ENCODE peak calls at places on chromosome 10, in four cellular contexts. A is activated CD4-positive, alpha-beta T cell treated with anti-CD3 and anti-CD28 coated beads, Interleukin-2, amount 10 ng/mL, durations not matched to agents 7 days and 5 days; R is PC-9; D is GM23338. U is an unnamed sample.

GRCh38 chr10:68471063-68471585 is 649 bp downstream of the DNA2 start:
- DNase-seq in A (no peak), R (no peak), D (peak), U (peak)

GRCh38 chr10:33897255-33897893 is 562.9 kb upstream of the NRP1 start:
- DNase-seq in A (no peak), R (no peak), D (no peak), U (no peak)

GRCh38 chr10:62916157-62916603 is 100.0 kb upstream of the EGR2 start:
- DNase-seq in A (no peak), R (no peak), D (no peak), U (no peak)

GRCh38 chr10:43076311-43076875 is 476 bp upstream of the RET start:
- DNase-seq in A (no peak), R (no peak), D (peak), U (no peak)

GRCh38 chr10:51879238-51879637 is 179.8 kb upstream of the CSTF2T start:
- DNase-seq in A (peak), R (peak), D (no peak), U (no peak)

GRCh38 chr10:61272781-61273180 is 180.4 kb downstream of the TMEM26 start:
- DNase-seq in A (no peak), R (no peak), D (no peak), U (no peak)

GRCh38 chr10:48463318-48464003 is 141.4 kb downstream of the ARHGAP22 start:
- DNase-seq in A (no peak), R (peak), D (no peak), U (no peak)

GRCh38 chr10:51052152-51052551 is 22.1 kb upstream of the PRKG1 start:
- DNase-seq in A (no peak), R (no peak), D (no peak), U (no peak)

GRCh38 chr10:1736180-1736971 is 949 bp downstream of the ADARB2 start:
- DNase-seq in A (no peak), R (no peak), D (no peak), U (no peak)

GRCh38 chr10:5502903-5503835 is 3.8 kb upstream of the CALML5 start:
- DNase-seq in A (no peak), R (peak), D (no peak), U (no peak)

GRCh38 chr10:60426425-60426824 is 36.8 kb upstream of the ANK3 start:
- DNase-seq in A (no peak), R (no peak), D (no peak), U (no peak)

GRCh38 chr10:30357075-30357801 is 8.2 kb upstream of the MTPAP start:
- DNase-seq in A (no peak), R (peak), D (no peak), U (no peak)

GRCh38 chr10:3807221-3807927 is 22.4 kb upstream of the KLF6 start:
- DNase-seq in A (no peak), R (no peak), D (peak), U (no peak)

GRCh38 chr10:119412244-119412750 is 130.2 kb downstream of the RGS10 start:
- DNase-seq in A (no peak), R (no peak), D (no peak), U (no peak)

GRCh38 chr10:71372882-71373495 is 23.7 kb upstream of the CDH23 start:
- DNase-seq in A (no peak), R (no peak), D (no peak), U (peak)

GRCh38 chr10:86785968-86786367 is 29.5 kb downstream of the BMPR1A start:
- DNase-seq in A (no peak), R (no peak), D (no peak), U (no peak)

GRCh38 chr10:98186681-98187080 is 52.2 kb downstream of the R3HCC1L start:
- DNase-seq in A (no peak), R (no peak), D (no peak), U (no peak)

GRCh38 chr10:78771215-78771614 is 297.6 kb upstream of the ZMIZ1 start:
- DNase-seq in A (no peak), R (no peak), D (no peak), U (no peak)

GRCh38 chr10:7444576-7445226 is 33.9 kb upstream of the SFMBT2 start:
- DNase-seq in A (no peak), R (no peak), D (no peak), U (peak)

GRCh38 chr10:21733710-21734109 is 199.7 kb downstream of the MLLT10 start:
- DNase-seq in A (no peak), R (no peak), D (no peak), U (no peak)

GRCh38 chr10:43212043-43212721 is 54.7 kb downstream of the RASGEF1A start:
- DNase-seq in A (no peak), R (no peak), D (no peak), U (no peak)

GRCh38 chr10:130570119-130570518 is 433.9 kb downstream of the GLRX3 start:
- DNase-seq in A (no peak), R (no peak), D (no peak), U (no peak)

GRCh38 chr10:50593523-50593922 is 30.2 kb downstream of the SGMS1 start:
- DNase-seq in A (no peak), R (no peak), D (no peak), U (no peak)

GRCh38 chr10:1425886-1426285 is 311.4 kb downstream of the ADARB2 start:
- DNase-seq in A (no peak), R (no peak), D (no peak), U (peak)

GRCh38 chr10:35784751-35785150 is 142.7 kb upstream of the FZD8 start:
- DNase-seq in A (no peak), R (no peak), D (no peak), U (no peak)

GRCh38 chr10:129678186-129678585 is 211.1 kb downstream of the MGMT start:
- DNase-seq in A (no peak), R (no peak), D (no peak), U (no peak)

GRCh38 chr10:34681933-34682332 is 133.2 kb downstream of the PARD3 start:
- DNase-seq in A (no peak), R (no peak), D (no peak), U (no peak)

GRCh38 chr10:70750156-70750703 is 34.9 kb downstream of the TBATA start:
- DNase-seq in A (no peak), R (no peak), D (no peak), U (no peak)

GRCh38 chr10:122746408-122746807 is 46.8 kb upstream of the C10orf120 start:
- DNase-seq in A (no peak), R (no peak), D (no peak), U (no peak)

GRCh38 chr10:49298666-49298989 is 342 bp upstream of the C10orf71 start:
- DNase-seq in A (no peak), R (no peak), D (peak), U (no peak)

GRCh38 chr10:32961892-32962369 is 3.9 kb upstream of the ITGB1 start:
- DNase-seq in A (no peak), R (peak), D (peak), U (peak)

GRCh38 chr10:21257919-21258318 is 267.6 kb downstream of the SKIDA1 start:
- DNase-seq in A (no peak), R (no peak), D (no peak), U (no peak)

GRCh38 chr10:124719213-124719851 is 24.8 kb downstream of the FAM53B start:
- DNase-seq in A (peak), R (peak), D (peak), U (peak)

GRCh38 chr10:69075431-69075830 is 12.5 kb upstream of the SRGN start:
- DNase-seq in A (no peak), R (no peak), D (no peak), U (no peak)

GRCh38 chr10:23884671-23885070 is 324.3 kb upstream of the KIAA1217 start:
- DNase-seq in A (no peak), R (no peak), D (no peak), U (no peak)

GRCh38 chr10:25465582-25466372 is 291.0 kb downstream of the GPR158 start:
- DNase-seq in A (no peak), R (peak), D (no peak), U (no peak)

GRCh38 chr10:33150904-33151303 is 183.6 kb downstream of the NRP1 start:
- DNase-seq in A (no peak), R (no peak), D (no peak), U (no peak)

U was measured in NAMALWA.